ENCODE peak calls at places on chromosome 3, in four cellular contexts. One of them, this sample, is unnamed. For H3K9me3, the result is how much of the 10 kb centered on the place peaks cover.

GRCh38 chr3:176623751-176624150 is 573.5 kb downstream of the TBL1XR1 start:
- DNase-seq in cardiac muscle cell: no peak
- DNase-seq in ovary: no peak
- DNase-seq in psoas muscle: no peak
- DNase-seq in this sample: no peak

GRCh38 chr3:170531557-170532335 is 54.1 kb downstream of the SLC7A14 start:
- DNase-seq in psoas muscle: peak
- DNase-seq in cardiac muscle cell: no peak
- DNase-seq in ovary: no peak
- DNase-seq in this sample: no peak

GRCh38 chr3:134576426-134576825 is 74.4 kb downstream of the KY start:
- DNase-seq in psoas muscle: no peak
- DNase-seq in cardiac muscle cell: no peak
- DNase-seq in ovary: no peak
- DNase-seq in this sample: no peak

GRCh38 chr3:112948346-112948838 is 26.5 kb downstream of the CD200R1 start:
- DNase-seq in ovary: no peak
- DNase-seq in psoas muscle: no peak
- DNase-seq in cardiac muscle cell: no peak
- DNase-seq in this sample: no peak

GRCh38 chr3:138941259-138941885 is 5.6 kb downstream of the FOXL2 start:
- DNase-seq in ovary: peak
- DNase-seq in cardiac muscle cell: peak
- DNase-seq in psoas muscle: no peak
- DNase-seq in this sample: no peak

GRCh38 chr3:2334921-2335320 is 236.3 kb downstream of the CNTN4 start:
- DNase-seq in ovary: no peak
- DNase-seq in psoas muscle: no peak
- DNase-seq in cardiac muscle cell: no peak
- DNase-seq in this sample: no peak

GRCh38 chr3:4977001-4977888 is 2.0 kb upstream of the BHLHE40 start:
- DNase-seq in psoas muscle: peak
- DNase-seq in cardiac muscle cell: peak
- DNase-seq in ovary: peak
- DNase-seq in this sample: peak

GRCh38 chr3:8665407-8665896 is 20.9 kb upstream of the SSUH2 start:
- DNase-seq in ovary: no peak
- DNase-seq in cardiac muscle cell: no peak
- DNase-seq in psoas muscle: no peak
- DNase-seq in this sample: no peak

GRCh38 chr3:180180795-180181194 is 144.1 kb upstream of the PEX5L start:
- DNase-seq in psoas muscle: no peak
- DNase-seq in cardiac muscle cell: no peak
- DNase-seq in ovary: no peak
- DNase-seq in this sample: no peak

GRCh38 chr3:194715022-194715800 is 29.5 kb downstream of the FAM43A start:
- DNase-seq in psoas muscle: no peak
- DNase-seq in cardiac muscle cell: no peak
- DNase-seq in ovary: no peak
- DNase-seq in this sample: no peak

GRCh38 chr3:177739461-177739860 is 542.2 kb upstream of the TBL1XR1 start:
- DNase-seq in psoas muscle: no peak
- DNase-seq in cardiac muscle cell: no peak
- DNase-seq in ovary: no peak
- DNase-seq in this sample: no peak

GRCh38 chr3:177743491-177743890 is 546.2 kb upstream of the TBL1XR1 start:
- DNase-seq in ovary: no peak
- DNase-seq in psoas muscle: no peak
- DNase-seq in cardiac muscle cell: no peak
- DNase-seq in this sample: no peak

GRCh38 chr3:177742273-177742672 is 545.0 kb upstream of the TBL1XR1 start:
- DNase-seq in ovary: no peak
- DNase-seq in psoas muscle: no peak
- DNase-seq in cardiac muscle cell: no peak
- DNase-seq in this sample: no peak

GRCh38 chr3:177744873-177745646 is 547.8 kb upstream of the TBL1XR1 start:
- DNase-seq in psoas muscle: no peak
- DNase-seq in cardiac muscle cell: no peak
- DNase-seq in ovary: no peak
- DNase-seq in this sample: peak

GRCh38 chr3:177740270-177740669 is 543.0 kb upstream of the TBL1XR1 start:
- DNase-seq in cardiac muscle cell: no peak
- DNase-seq in ovary: no peak
- DNase-seq in psoas muscle: no peak
- DNase-seq in this sample: no peak
- H3K9me3 ChIP-seq in cardiac muscle cell: under half
- H3K9me3 ChIP-seq in ovary: under half
- H3K9me3 ChIP-seq in psoas muscle: under half
- H3K9me3 ChIP-seq in this sample: under half

DNA sequence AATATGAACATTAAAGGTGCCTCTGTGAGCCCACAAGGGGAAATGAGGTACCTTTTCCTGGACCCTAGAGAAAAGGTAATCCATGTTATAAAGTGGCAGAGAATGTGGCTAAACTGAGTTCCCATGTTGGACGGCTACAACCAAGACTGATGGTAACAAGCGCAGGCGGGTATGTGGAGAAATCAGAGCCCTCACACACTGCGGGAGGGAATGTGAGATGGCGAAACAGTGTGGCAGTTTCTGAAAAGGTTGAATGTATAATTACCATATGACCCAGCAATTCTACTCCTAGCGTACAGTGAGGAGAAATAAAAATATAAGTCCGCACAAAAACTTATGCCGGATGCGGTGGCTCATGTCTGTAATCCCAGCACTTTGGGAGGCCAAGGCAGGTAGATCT is 24.1 kb upstream of the SHISA5 start:
- DNase-seq in psoas muscle: no peak
- DNase-seq in cardiac muscle cell: no peak
- DNase-seq in ovary: no peak
- DNase-seq in this sample: no peak
- H3K9me3 ChIP-seq in psoas muscle: under half
- H3K9me3 ChIP-seq in cardiac muscle cell: under half
- H3K9me3 ChIP-seq in ovary: under half
- H3K9me3 ChIP-seq in this sample: under half

DNA sequence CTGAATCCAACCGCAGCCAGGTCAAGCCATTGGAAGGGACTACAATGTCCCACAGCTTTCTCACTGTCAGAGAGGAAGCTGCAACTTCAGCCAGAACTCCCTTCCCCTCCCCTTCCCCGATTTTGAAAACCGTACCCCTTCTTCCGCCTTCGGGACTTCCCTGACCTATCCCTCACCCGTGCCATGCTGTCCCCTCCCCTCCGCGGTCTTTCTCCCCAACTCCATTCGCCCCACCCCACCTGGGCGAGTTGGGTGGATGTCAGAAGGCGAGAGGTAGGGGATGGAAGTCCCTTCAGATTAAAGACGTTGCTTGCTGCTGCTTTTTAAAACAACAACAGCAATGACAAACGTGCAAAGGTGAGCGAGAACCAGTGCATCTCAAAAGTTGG is 723 bp downstream of the CPNE4 start:
- DNase-seq in psoas muscle: no peak
- DNase-seq in ovary: no peak
- DNase-seq in cardiac muscle cell: no peak
- DNase-seq in this sample: no peak
- H3K9me3 ChIP-seq in psoas muscle: under half
- H3K9me3 ChIP-seq in ovary: under half
- H3K9me3 ChIP-seq in cardiac muscle cell: under half
- H3K9me3 ChIP-seq in this sample: under half

DNA sequence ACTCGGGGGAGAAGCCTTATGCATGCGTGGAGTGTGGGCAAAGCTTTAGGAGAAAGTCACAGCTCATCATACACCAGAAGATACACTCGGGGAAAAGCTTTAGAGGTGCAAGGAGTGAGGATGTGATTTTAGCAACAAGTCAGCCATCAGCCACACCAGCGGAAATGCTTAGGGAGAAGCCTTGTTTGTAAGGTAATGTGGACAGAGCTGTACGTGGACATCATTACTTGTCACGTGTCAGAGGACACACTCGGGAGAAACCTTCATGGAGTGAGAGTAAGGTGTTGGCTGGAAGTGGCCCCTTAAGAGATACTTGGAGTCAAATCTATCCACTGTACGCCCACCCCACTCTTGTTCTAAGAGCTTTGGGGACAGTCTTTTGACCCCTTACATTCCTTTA is 28.7 kb downstream of the ZNF589 start:
- DNase-seq in ovary: no peak
- DNase-seq in cardiac muscle cell: no peak
- DNase-seq in psoas muscle: no peak
- DNase-seq in this sample: no peak
- H3K9me3 ChIP-seq in ovary: under half
- H3K9me3 ChIP-seq in cardiac muscle cell: under half
- H3K9me3 ChIP-seq in psoas muscle: under half
- H3K9me3 ChIP-seq in this sample: under half

This sample was measured in lower lobe of right lung.